ENCODE peak calls at places on chromosomes 4 and X, in eight cellular contexts. T is GM23338, U is HCT116, Y is SK-N-SH, L is H1, D is HL-60, R is stomach, W is K562. G is an unnamed sample.

GRCh38 chr4:3219761-3220481 is 29.0 kb upstream of the MSANTD1 start:
- DNase-seq in W (no peak), L (no peak), T (no peak), U (no peak), Y (no peak), D (no peak), R (no peak), G (no peak)

GRCh38 chr4:5916229-5916628 is 23.3 kb upstream of the CRMP1 start:
- DNase-seq in Y (no peak), L (no peak), W (no peak), U (no peak), T (no peak), R (no peak), D (no peak), G (no peak)

GRCh38 chr4:123477804-123478209 is 81.2 kb downstream of the SPRY1 start:
- DNase-seq in T (no peak), D (peak; percentile 57), Y (no peak), R (no peak), W (no peak), U (no peak), L (no peak), G (no peak)

GRCh38 chrX:108224727-108225455 is 133.3 kb downstream of the ATG4A start:
- DNase-seq in U (peak; percentile 10), D (no peak), W (peak; percentile 43), Y (peak; percentile 19), R (no peak), L (no peak), T (peak; percentile 72), G (peak; percentile 22)

GRCh38 chr4:38563703-38564490 is 100.1 kb upstream of the KLF3 start:
- DNase-seq in Y (no peak), R (no peak), U (no peak), W (no peak), L (no peak), T (no peak), D (no peak), G (peak; percentile 24)

GRCh38 chr4:65670331-65671031 is at the start of gene EPHA5:
- DNase-seq in D (no peak), Y (peak; percentile 69), T (peak; percentile 91), W (no peak), L (peak; percentile 86), R (peak; percentile 66), U (no peak), G (peak; percentile 69)

GRCh38 chr4:13706130-13706529 is 78.6 kb upstream of the BOD1L1 start:
- DNase-seq in R (no peak), Y (no peak), T (no peak), D (no peak), W (no peak), L (no peak), U (no peak), G (no peak)

GRCh38 chrX:38181357-38181756 is 39.3 kb downstream of the SRPX start:
- DNase-seq in R (no peak), Y (no peak), D (no peak), T (no peak), U (no peak), W (no peak), L (no peak), G (no peak)

GRCh38 chr4:155377281-155377680 is 516 bp upstream of the MAP9 start:
- DNase-seq in W (no peak), T (no peak), Y (no peak), L (no peak), R (no peak), D (no peak), U (no peak), G (no peak)

GRCh38 chrX:44216171-44216570 is 127.3 kb downstream of the EFHC2 start:
- DNase-seq in L (no peak), Y (peak; percentile 23), W (no peak), D (no peak), R (no peak), U (no peak), T (no peak), G (no peak)

GRCh38 chrX:63475200-63475599 is 124.1 kb upstream of the SPIN4 start:
- DNase-seq in D (no peak), W (no peak), L (no peak), T (peak; percentile 5), Y (no peak), U (peak; percentile 1), R (no peak), G (no peak)

GRCh38 chrX:38233891-38234807 is 13.5 kb upstream of the SRPX start:
- DNase-seq in U (no peak), D (no peak), T (peak; percentile 2), Y (no peak), R (no peak), L (no peak), W (no peak), G (no peak)

GRCh38 chr4:8468746-8469535 is 28.4 kb downstream of the TRMT44 start:
- DNase-seq in L (peak; percentile 92), T (peak; percentile 88), W (peak; percentile 78), D (peak; percentile 74), U (peak; percentile 27), Y (peak; percentile 89), R (peak; percentile 64), G (peak; percentile 50)

GRCh38 chr4:26884486-26884988 is 23.9 kb downstream of the STIM2 start:
- DNase-seq in R (no peak), T (no peak), W (no peak), D (no peak), U (no peak), L (no peak), Y (no peak), G (no peak)

GRCh38 chr4:157810137-157810774 is 362.6 kb downstream of the GASK1B start:
- DNase-seq in D (no peak), L (no peak), Y (no peak), T (no peak), R (no peak), W (no peak), U (no peak), G (no peak)

GRCh38 chr4:157804169-157804543 is 368.7 kb downstream of the GASK1B start:
- DNase-seq in U (no peak), Y (peak; percentile 39), W (no peak), D (no peak), R (no peak), T (no peak), L (no peak), G (no peak)

GRCh38 chr4:157804986-157805385 is 367.8 kb downstream of the GASK1B start:
- DNase-seq in U (peak; percentile 8), W (no peak), T (peak; percentile 48), D (no peak), Y (no peak), R (no peak), L (no peak), G (no peak)

GRCh38 chr4:157806176-157806575 is 366.6 kb downstream of the GASK1B start:
- DNase-seq in Y (no peak), R (no peak), D (no peak), L (no peak), U (no peak), W (no peak), T (no peak), G (no peak)

GRCh38 chr4:157808796-157809408 is 363.9 kb downstream of the GASK1B start:
- DNase-seq in R (no peak), Y (no peak), D (no peak), W (no peak), U (no peak), T (no peak), L (no peak), G (no peak)
- TF ChIP-seq POLR2AphosphoS5 in R (no peak), Y (no peak), D (no peak), W (no peak), U (no peak), T (no peak), L (no peak), G (no peak)

GRCh38 chr4:153655928-153656327 is 28.2 kb upstream of the TLR2 start:
- DNase-seq in W (no peak), L (no peak), Y (no peak), T (no peak), R (peak; percentile 53), D (peak; percentile 47), U (no peak), G (peak; percentile 77)
- TF ChIP-seq POLR2AphosphoS5 in W (no peak), L (no peak), Y (no peak), T (no peak), R (peak; percentile 5), D (no peak), U (no peak), G (peak; percentile 64)

DNA sequence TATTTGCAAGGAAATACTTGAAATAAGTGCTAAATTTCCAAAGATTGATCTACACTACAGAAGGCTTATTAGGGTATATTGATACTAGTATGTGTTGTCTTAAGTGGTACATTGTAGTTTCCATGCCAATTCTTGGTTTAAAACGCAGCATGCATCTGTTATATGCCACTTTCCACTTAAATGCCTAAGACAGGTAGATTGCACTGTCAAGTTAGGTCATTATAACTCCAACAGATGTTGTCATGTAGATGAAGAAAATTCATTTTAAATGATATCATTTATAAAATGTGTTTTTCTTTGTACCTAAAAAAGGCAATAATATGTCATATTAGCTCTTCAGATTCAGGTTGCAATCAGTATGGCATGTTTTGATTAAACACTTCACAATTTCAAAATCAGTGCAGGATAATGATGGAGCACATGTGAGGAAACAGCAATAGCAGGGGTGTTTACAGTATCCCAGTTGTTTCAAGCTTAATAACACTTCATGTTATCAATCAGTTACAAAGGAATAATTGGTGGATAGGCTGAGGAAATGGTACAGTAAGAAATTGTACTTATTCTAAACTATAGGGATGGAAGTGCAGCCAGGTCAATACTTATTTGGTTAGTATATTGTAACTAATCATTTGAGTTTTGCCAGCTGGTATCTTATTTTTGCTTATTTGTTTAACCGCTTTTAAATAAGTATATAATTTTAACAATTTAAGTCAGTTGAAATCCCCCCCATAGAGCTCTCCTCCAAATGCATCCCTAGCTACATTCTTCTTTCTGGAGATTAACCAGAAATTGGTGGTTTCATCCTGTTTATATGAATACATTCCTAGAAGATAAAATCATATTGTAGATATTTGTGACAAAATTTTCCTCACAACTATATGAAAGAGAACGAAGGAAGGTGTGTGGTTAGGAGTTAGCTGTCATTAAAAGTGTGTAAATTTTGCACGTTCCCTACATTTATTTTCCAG is 454.4 kb upstream of the ATOH1 start:
- DNase-seq in U (no peak), W (no peak), R (no peak), D (no peak), L (no peak), T (no peak), Y (no peak), G (no peak)
- TF ChIP-seq POLR2AphosphoS5 in U (no peak), W (no peak), R (no peak), D (no peak), L (no peak), T (no peak), Y (no peak), G (no peak)

GRCh38 chr4:113760094-113760851 is 1.3 kb downstream of the CAMK2D start:
- DNase-seq in D (no peak), T (peak; percentile 38), W (no peak), L (no peak), Y (no peak), U (no peak), R (peak; percentile 32), G (peak; percentile 19)

GRCh38 chr4:113759696-113760093 is 1.8 kb downstream of the CAMK2D start:
- DNase-seq in W (no peak), T (no peak), Y (no peak), D (no peak), U (no peak), L (no peak), R (no peak), G (no peak)

GRCh38 chr4:113761682-113762060 is at the start of gene CAMK2D:
- DNase-seq in L (peak; percentile 81), Y (peak; percentile 86), W (no peak), R (peak; percentile 86), T (no peak), D (peak; percentile 4), U (peak; percentile 80), G (peak; percentile 91)

GRCh38 chr4:113762061-113762850 is 718 bp upstream of the CAMK2D start:
- DNase-seq in U (peak; percentile 99), L (peak; percentile 96), T (peak; percentile 100), D (peak; percentile 78), Y (peak; percentile 92), R (peak; percentile 99), W (peak; percentile 65), G (peak; percentile 100)

GRCh38 chr4:113760852-113761681 is 471 bp downstream of the CAMK2D start:
- DNase-seq in L (peak; percentile 73), U (no peak), W (no peak), R (peak; percentile 76), Y (peak; percentile 81), T (peak; percentile 78), D (no peak), G (peak; percentile 67)
- TF ChIP-seq POLR2AphosphoS5 in L (peak; percentile 16), U (no peak), W (no peak), R (peak; percentile 25), Y (no peak), T (no peak), D (no peak), G (no peak)